ENCODE peak calls at places on chromosomes 13 and 19, in eight cellular contexts. One of them, this sample, is unnamed.

GRCh38 chr19:50334741-50335421 is 5.7 kb upstream of the KCNC3 start:
- DNase-seq in prostate gland: no peak
- DNase-seq in GM23338: no peak
- DNase-seq in suprapubic skin: no peak
- DNase-seq in breast epithelium: no peak
- DNase-seq in transverse colon: no peak
- DNase-seq in endothelial cell of umbilical vein: no peak
- DNase-seq in stomach: no peak
- DNase-seq in this sample: no peak

GRCh38 chr13:100521912-100522490 is 66.6 kb downstream of the GGACT start:
- DNase-seq in prostate gland: no peak
- DNase-seq in GM23338: no peak
- DNase-seq in suprapubic skin: no peak
- DNase-seq in breast epithelium: no peak
- DNase-seq in transverse colon: no peak
- DNase-seq in endothelial cell of umbilical vein: no peak
- DNase-seq in stomach: no peak
- DNase-seq in this sample: no peak

GRCh38 chr13:79448413-79448812 is 32.5 kb upstream of the NDFIP2 start:
- DNase-seq in prostate gland: no peak
- DNase-seq in GM23338: no peak
- DNase-seq in suprapubic skin: no peak
- DNase-seq in breast epithelium: no peak
- DNase-seq in transverse colon: no peak
- DNase-seq in endothelial cell of umbilical vein: peak; percentile 40
- DNase-seq in stomach: no peak
- DNase-seq in this sample: no peak

GRCh38 chr13:74979703-74980102 is 502.3 kb downstream of the TBC1D4 start:
- DNase-seq in prostate gland: peak; percentile 53
- DNase-seq in GM23338: no peak
- DNase-seq in suprapubic skin: no peak
- DNase-seq in breast epithelium: no peak
- DNase-seq in transverse colon: no peak
- DNase-seq in endothelial cell of umbilical vein: no peak
- DNase-seq in stomach: no peak
- DNase-seq in this sample: no peak

GRCh38 chr19:54478677-54479266 is 5.7 kb upstream of the CDC42EP5 start:
- DNase-seq in prostate gland: no peak
- DNase-seq in GM23338: peak; percentile 93
- DNase-seq in suprapubic skin: no peak
- DNase-seq in breast epithelium: no peak
- DNase-seq in transverse colon: no peak
- DNase-seq in endothelial cell of umbilical vein: peak; percentile 54
- DNase-seq in stomach: no peak
- DNase-seq in this sample: no peak

GRCh38 chr19:41421314-41421713 is 5.9 kb downstream of the B3GNT8 start:
- DNase-seq in prostate gland: no peak
- DNase-seq in GM23338: no peak
- DNase-seq in suprapubic skin: no peak
- DNase-seq in breast epithelium: no peak
- DNase-seq in transverse colon: peak; percentile 66
- DNase-seq in endothelial cell of umbilical vein: no peak
- DNase-seq in stomach: no peak
- DNase-seq in this sample: no peak

GRCh38 chr13:24225930-24226329 is 65.4 kb downstream of the SPATA13 start:
- DNase-seq in prostate gland: no peak
- DNase-seq in GM23338: peak; percentile 27
- DNase-seq in suprapubic skin: no peak
- DNase-seq in breast epithelium: no peak
- DNase-seq in transverse colon: no peak
- DNase-seq in endothelial cell of umbilical vein: no peak
- DNase-seq in stomach: no peak
- DNase-seq in this sample: no peak

GRCh38 chr19:19268453-19269385 is 4.4 kb downstream of the TM6SF2 start:
- DNase-seq in prostate gland: no peak
- DNase-seq in GM23338: no peak
- DNase-seq in suprapubic skin: no peak
- DNase-seq in breast epithelium: no peak
- DNase-seq in transverse colon: no peak
- DNase-seq in endothelial cell of umbilical vein: no peak
- DNase-seq in stomach: no peak
- DNase-seq in this sample: no peak

GRCh38 chr19:14599548-14600147 is 16.8 kb downstream of the CLEC17A start:
- DNase-seq in prostate gland: no peak
- DNase-seq in GM23338: no peak
- DNase-seq in suprapubic skin: no peak
- DNase-seq in breast epithelium: no peak
- DNase-seq in transverse colon: no peak
- DNase-seq in endothelial cell of umbilical vein: no peak
- DNase-seq in stomach: no peak
- DNase-seq in this sample: no peak

GRCh38 chr19:10968527-10969081 is 7.8 kb downstream of the SMARCA4 start:
- DNase-seq in prostate gland: no peak
- DNase-seq in GM23338: no peak
- DNase-seq in suprapubic skin: no peak
- DNase-seq in breast epithelium: no peak
- DNase-seq in transverse colon: peak; percentile 39
- DNase-seq in endothelial cell of umbilical vein: no peak
- DNase-seq in stomach: no peak
- DNase-seq in this sample: no peak
- TF ChIP-seq CTCF in prostate gland: no peak
- TF ChIP-seq CTCF in GM23338: no peak
- TF ChIP-seq CTCF in suprapubic skin: no peak
- TF ChIP-seq CTCF in breast epithelium: no peak
- TF ChIP-seq CTCF in transverse colon: peak; percentile 20
- TF ChIP-seq CTCF in endothelial cell of umbilical vein: no peak
- TF ChIP-seq CTCF in stomach: no peak
- TF ChIP-seq CTCF in this sample: no peak

DNA sequence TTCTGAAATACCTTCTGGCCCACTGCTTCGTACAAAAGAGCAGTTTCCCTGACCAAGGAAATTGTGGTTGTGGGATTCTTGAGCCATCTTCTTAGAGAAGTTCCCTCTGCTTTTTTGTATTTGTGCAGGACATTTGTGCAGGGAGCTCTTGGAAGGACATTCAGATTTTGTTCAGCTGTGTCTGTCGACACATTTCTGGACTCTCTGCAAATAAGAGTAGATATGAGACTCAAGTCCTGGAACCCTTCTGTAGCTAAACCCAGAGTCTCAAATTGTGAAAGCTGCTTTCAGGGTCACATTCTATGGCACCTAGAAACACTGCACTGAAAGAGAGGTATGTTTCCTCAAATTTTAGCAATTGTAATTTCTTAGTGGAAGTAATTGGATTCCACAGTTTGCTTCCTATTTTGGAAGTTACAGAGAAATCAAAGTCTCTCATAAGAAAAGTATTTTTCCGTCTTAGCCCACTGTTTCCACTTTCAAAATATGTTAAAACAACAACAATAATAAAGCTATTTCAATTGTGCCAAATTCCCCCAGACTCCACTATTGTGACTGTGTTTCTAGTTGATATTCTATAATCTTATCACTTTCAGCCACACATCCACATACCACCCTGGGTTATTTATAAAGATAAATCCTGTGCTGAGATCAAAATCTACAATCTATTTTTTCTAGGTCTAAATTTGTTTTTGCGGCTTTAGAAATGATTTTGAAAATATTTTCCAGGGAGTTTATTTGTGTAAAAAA is 224.0 kb downstream of the COG6 start:
- DNase-seq in prostate gland: no peak
- DNase-seq in GM23338: no peak
- DNase-seq in suprapubic skin: no peak
- DNase-seq in breast epithelium: no peak
- DNase-seq in transverse colon: no peak
- DNase-seq in endothelial cell of umbilical vein: peak; percentile 94
- DNase-seq in stomach: no peak
- DNase-seq in this sample: no peak
- H3K4me1 ChIP-seq in prostate gland: no peaks in the 10 kb centered on the region
- H3K4me1 ChIP-seq in GM23338: peaks cover 5% of the 10 kb centered on the region
- H3K4me1 ChIP-seq in suprapubic skin: peaks cover 6% of the 10 kb centered on the region
- H3K4me1 ChIP-seq in breast epithelium: no peaks in the 10 kb centered on the region
- H3K4me1 ChIP-seq in transverse colon: no peaks in the 10 kb centered on the region
- H3K4me1 ChIP-seq in endothelial cell of umbilical vein: peaks cover 77% of the 10 kb centered on the region
- H3K4me1 ChIP-seq in stomach: peaks cover 3% of the 10 kb centered on the region
- H3K4me1 ChIP-seq in this sample: peaks cover 20% of the 10 kb centered on the region

GRCh38 chr19:7913652-7914051 is 978 bp upstream of the TGFBR3L start:
- DNase-seq in prostate gland: no peak
- DNase-seq in GM23338: no peak
- DNase-seq in suprapubic skin: no peak
- DNase-seq in breast epithelium: no peak
- DNase-seq in transverse colon: no peak
- DNase-seq in endothelial cell of umbilical vein: no peak
- DNase-seq in stomach: no peak
- DNase-seq in this sample: no peak
- TF ChIP-seq POLR2AphosphoS5 in prostate gland: no peak
- TF ChIP-seq POLR2AphosphoS5 in GM23338: no peak
- TF ChIP-seq POLR2AphosphoS5 in suprapubic skin: no peak
- TF ChIP-seq POLR2AphosphoS5 in breast epithelium: no peak
- TF ChIP-seq POLR2AphosphoS5 in transverse colon: no peak
- TF ChIP-seq POLR2AphosphoS5 in endothelial cell of umbilical vein: no peak
- TF ChIP-seq POLR2AphosphoS5 in stomach: no peak
- TF ChIP-seq POLR2AphosphoS5 in this sample: no peak

DNA sequence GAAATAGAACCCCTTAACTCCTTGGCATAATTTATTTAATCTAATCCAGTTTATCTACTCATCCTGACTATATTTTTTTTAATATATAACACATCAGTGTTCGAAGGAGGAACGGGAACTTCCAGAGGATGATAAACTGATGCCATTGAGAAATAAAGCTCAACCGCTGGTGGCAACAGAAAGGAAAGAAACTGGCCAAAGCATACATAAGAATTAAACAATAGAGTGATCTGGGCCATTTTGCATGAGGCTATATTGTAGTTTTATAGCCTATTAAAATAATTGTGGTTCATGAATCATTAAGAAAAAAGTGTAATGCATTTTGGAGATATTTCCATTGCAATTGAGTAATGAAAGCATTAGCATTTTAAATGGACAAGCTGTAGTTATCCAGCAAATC is 94.2 kb downstream of the FRY start:
- DNase-seq in prostate gland: no peak
- DNase-seq in GM23338: no peak
- DNase-seq in suprapubic skin: no peak
- DNase-seq in breast epithelium: no peak
- DNase-seq in transverse colon: no peak
- DNase-seq in endothelial cell of umbilical vein: no peak
- DNase-seq in stomach: no peak
- DNase-seq in this sample: no peak
- TF ChIP-seq CTCF in prostate gland: no peak
- TF ChIP-seq CTCF in GM23338: no peak
- TF ChIP-seq CTCF in suprapubic skin: no peak
- TF ChIP-seq CTCF in breast epithelium: no peak
- TF ChIP-seq CTCF in transverse colon: no peak
- TF ChIP-seq CTCF in endothelial cell of umbilical vein: no peak
- TF ChIP-seq CTCF in stomach: no peak
- TF ChIP-seq CTCF in this sample: no peak

DNA sequence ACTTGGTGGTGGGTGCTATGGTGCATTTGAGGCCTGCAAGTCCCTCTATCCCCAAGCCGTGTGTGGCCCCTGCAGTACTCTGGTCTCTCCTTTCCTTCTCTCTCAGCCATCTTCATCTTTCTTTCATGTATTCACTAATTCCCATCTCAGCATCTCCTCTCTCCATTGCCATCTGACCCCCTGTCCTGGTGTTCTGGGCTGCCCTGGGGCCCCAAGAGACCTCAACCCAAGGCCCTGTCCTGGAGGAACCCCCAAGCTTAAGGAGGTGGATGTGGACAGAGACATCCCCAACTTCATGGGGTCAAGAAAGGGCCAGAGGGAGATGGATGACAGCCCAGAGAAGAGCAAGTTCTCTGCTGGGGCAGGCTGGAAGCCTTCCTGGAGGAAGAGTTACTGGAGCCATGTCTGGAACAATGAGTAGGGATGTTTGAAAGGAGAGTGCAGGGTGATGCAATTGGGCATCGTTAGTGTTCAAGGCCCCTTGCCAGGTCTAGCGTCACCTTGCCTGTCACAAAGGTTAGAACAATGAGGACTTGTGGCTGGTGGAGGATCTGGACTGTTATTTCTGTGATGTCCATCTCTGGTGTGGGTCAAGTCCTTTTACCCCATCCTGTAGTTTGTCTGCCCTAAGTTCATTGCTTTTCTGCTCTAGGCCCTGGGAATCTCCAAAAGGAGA is 3.5 kb downstream of the CYP4F3 start:
- DNase-seq in prostate gland: no peak
- DNase-seq in GM23338: no peak
- DNase-seq in suprapubic skin: no peak
- DNase-seq in breast epithelium: no peak
- DNase-seq in transverse colon: no peak
- DNase-seq in endothelial cell of umbilical vein: no peak
- DNase-seq in stomach: no peak
- DNase-seq in this sample: no peak
- H3K4me1 ChIP-seq in prostate gland: no peaks in the 10 kb centered on the region
- H3K4me1 ChIP-seq in GM23338: no peaks in the 10 kb centered on the region
- H3K4me1 ChIP-seq in suprapubic skin: peaks cover 24% of the 10 kb centered on the region
- H3K4me1 ChIP-seq in breast epithelium: no peaks in the 10 kb centered on the region
- H3K4me1 ChIP-seq in transverse colon: no peaks in the 10 kb centered on the region
- H3K4me1 ChIP-seq in endothelial cell of umbilical vein: no peaks in the 10 kb centered on the region
- H3K4me1 ChIP-seq in stomach: peaks cover 15% of the 10 kb centered on the region
- H3K4me1 ChIP-seq in this sample: peaks cover 16% of the 10 kb centered on the region

This sample was measured in vagina.